ENCODE peak calls at places on chromosomes 6 and 20, in four cellular contexts. One of them, this sample, is unnamed.

GRCh38 chr6:16769131-16769985 is 8.1 kb upstream of the ATXN1 start:
- DNase-seq in K562: peak
- DNase-seq in HepG2: peak
- DNase-seq in GM12878: no peak
- DNase-seq in this sample: no peak

GRCh38 chr6:159665868-159666635 is 27.0 kb downstream of the SOD2 start:
- DNase-seq in K562: no peak
- DNase-seq in HepG2: no peak
- DNase-seq in GM12878: no peak
- DNase-seq in this sample: no peak

GRCh38 chr20:20037960-20038359 is 14.3 kb downstream of the CRNKL1 start:
- DNase-seq in K562: no peak
- DNase-seq in HepG2: no peak
- DNase-seq in GM12878: no peak
- DNase-seq in this sample: no peak

GRCh38 chr20:46307139-46307998 is 929 bp downstream of the CDH22 start:
- DNase-seq in K562: peak
- DNase-seq in HepG2: peak
- DNase-seq in GM12878: no peak
- DNase-seq in this sample: peak

GRCh38 chr6:16933532-16933931 is 168.3 kb upstream of the STMND1 start:
- DNase-seq in K562: no peak
- DNase-seq in HepG2: no peak
- DNase-seq in GM12878: no peak
- DNase-seq in this sample: no peak

GRCh38 chr20:37987602-37988290 is 45.5 kb downstream of the TTI1 start:
- DNase-seq in K562: no peak
- DNase-seq in HepG2: no peak
- DNase-seq in GM12878: no peak
- DNase-seq in this sample: no peak

GRCh38 chr20:45445805-45446562 is 23.6 kb upstream of the WFDC2 start:
- DNase-seq in K562: peak
- DNase-seq in HepG2: peak
- DNase-seq in GM12878: no peak
- DNase-seq in this sample: no peak

GRCh38 chr6:128456510-128457244 is 63.7 kb downstream of the PTPRK start:
- DNase-seq in K562: no peak
- DNase-seq in HepG2: peak
- DNase-seq in GM12878: no peak
- DNase-seq in this sample: no peak

GRCh38 chr20:17571153-17571527 is 1.3 kb downstream of the DSTN start:
- DNase-seq in K562: no peak
- DNase-seq in HepG2: no peak
- DNase-seq in GM12878: no peak
- DNase-seq in this sample: no peak

GRCh38 chr6:39312912-39313525 is 1.2 kb downstream of the KCNK17 start:
- DNase-seq in K562: no peak
- DNase-seq in HepG2: no peak
- DNase-seq in GM12878: no peak
- DNase-seq in this sample: no peak

GRCh38 chr20:2385026-2385425 is 4.3 kb downstream of the TGM6 start:
- DNase-seq in K562: no peak
- DNase-seq in HepG2: no peak
- DNase-seq in GM12878: no peak
- DNase-seq in this sample: no peak

GRCh38 chr6:18259675-18260447 is 4.5 kb downstream of the DEK start:
- DNase-seq in K562: no peak
- DNase-seq in HepG2: no peak
- DNase-seq in GM12878: no peak
- DNase-seq in this sample: no peak

GRCh38 chr6:71489736-71490135 is 201.1 kb downstream of the OGFRL1 start:
- DNase-seq in K562: no peak
- DNase-seq in HepG2: peak
- DNase-seq in GM12878: no peak
- DNase-seq in this sample: no peak

GRCh38 chr6:5214570-5215052 is 46.1 kb downstream of the LYRM4 start:
- DNase-seq in K562: peak
- DNase-seq in HepG2: peak
- DNase-seq in GM12878: no peak
- DNase-seq in this sample: peak

GRCh38 chr6:138328210-138328609 is 49.5 kb upstream of the SMIM28 start:
- DNase-seq in K562: no peak
- DNase-seq in HepG2: no peak
- DNase-seq in GM12878: no peak
- DNase-seq in this sample: no peak
- TF ChIP-seq MAX in K562: no peak
- TF ChIP-seq MAX in HepG2: no peak
- TF ChIP-seq MAX in GM12878: no peak
- TF ChIP-seq MAX in this sample: no peak

GRCh38 chr20:61849822-61850221 is 215.9 kb downstream of the TAF4 start:
- DNase-seq in K562: no peak
- DNase-seq in HepG2: no peak
- DNase-seq in GM12878: no peak
- DNase-seq in this sample: no peak
- H3K4me2 ChIP-seq in K562: no peak
- H3K4me2 ChIP-seq in HepG2: no peak
- H3K4me2 ChIP-seq in GM12878: no peak
- H3K4me2 ChIP-seq in this sample: no peak

GRCh38 chr6:6217838-6218237 is 102.6 kb downstream of the F13A1 start:
- DNase-seq in K562: no peak
- DNase-seq in HepG2: no peak
- DNase-seq in GM12878: no peak
- DNase-seq in this sample: no peak
- TF ChIP-seq BRCA1 in K562: no peak
- TF ChIP-seq BRCA1 in HepG2: no peak
- TF ChIP-seq BRCA1 in GM12878: no peak
- TF ChIP-seq BRCA1 in this sample: no peak

GRCh38 chr20:59807909-59808728 is 125.3 kb downstream of the SYCP2 start:
- DNase-seq in K562: no peak
- DNase-seq in HepG2: no peak
- DNase-seq in GM12878: no peak
- DNase-seq in this sample: no peak

GRCh38 chr20:59811681-59812171 is 121.7 kb downstream of the SYCP2 start:
- DNase-seq in K562: no peak
- DNase-seq in HepG2: no peak
- DNase-seq in GM12878: no peak
- DNase-seq in this sample: no peak

GRCh38 chr20:59808729-59809381 is 124.6 kb downstream of the SYCP2 start:
- DNase-seq in K562: no peak
- DNase-seq in HepG2: no peak
- DNase-seq in GM12878: no peak
- DNase-seq in this sample: no peak

GRCh38 chr20:59810376-59811187 is 122.9 kb downstream of the SYCP2 start:
- DNase-seq in K562: peak
- DNase-seq in HepG2: no peak
- DNase-seq in GM12878: no peak
- DNase-seq in this sample: no peak

DNA sequence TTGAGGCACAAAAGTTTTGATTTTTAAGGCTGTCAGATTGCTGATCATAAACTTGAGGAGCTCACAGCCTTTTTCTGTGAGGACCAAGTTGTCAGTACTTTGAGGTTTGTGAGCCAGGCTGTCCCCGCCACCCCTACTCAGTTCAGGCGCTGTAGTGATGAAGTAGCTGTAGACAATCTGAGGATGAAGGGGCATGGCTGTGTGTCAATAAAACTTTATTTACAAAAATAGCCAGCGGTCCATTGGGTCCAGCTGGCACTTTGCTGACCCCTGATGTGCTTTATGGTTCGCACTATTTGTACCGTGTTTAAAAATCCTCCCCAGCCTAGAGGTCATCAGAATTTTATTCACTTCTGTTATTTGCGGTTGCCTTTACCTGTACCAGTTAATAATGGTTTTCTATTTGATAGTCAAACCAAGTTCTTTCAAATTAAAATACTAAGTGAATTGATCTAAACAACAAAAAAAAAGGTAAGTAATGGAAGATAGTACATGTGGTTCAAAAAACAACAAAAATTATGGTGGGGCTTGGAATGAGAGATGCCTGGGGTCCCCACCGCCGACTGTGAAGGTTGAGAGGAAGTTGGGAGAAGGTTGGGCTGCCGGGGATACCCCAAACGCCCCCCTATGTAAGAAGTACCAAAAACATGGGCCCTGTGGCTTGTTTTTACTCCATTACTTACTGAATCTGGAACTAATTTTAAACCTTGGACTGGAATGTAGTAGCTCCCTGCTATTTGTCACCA is 123.6 kb downstream of the SYCP2 start:
- DNase-seq in K562: no peak
- DNase-seq in HepG2: no peak
- DNase-seq in GM12878: no peak
- DNase-seq in this sample: no peak
- TF ChIP-seq MAX in K562: no peak
- TF ChIP-seq MAX in HepG2: no peak
- TF ChIP-seq MAX in GM12878: no peak
- TF ChIP-seq MAX in this sample: no peak

DNA sequence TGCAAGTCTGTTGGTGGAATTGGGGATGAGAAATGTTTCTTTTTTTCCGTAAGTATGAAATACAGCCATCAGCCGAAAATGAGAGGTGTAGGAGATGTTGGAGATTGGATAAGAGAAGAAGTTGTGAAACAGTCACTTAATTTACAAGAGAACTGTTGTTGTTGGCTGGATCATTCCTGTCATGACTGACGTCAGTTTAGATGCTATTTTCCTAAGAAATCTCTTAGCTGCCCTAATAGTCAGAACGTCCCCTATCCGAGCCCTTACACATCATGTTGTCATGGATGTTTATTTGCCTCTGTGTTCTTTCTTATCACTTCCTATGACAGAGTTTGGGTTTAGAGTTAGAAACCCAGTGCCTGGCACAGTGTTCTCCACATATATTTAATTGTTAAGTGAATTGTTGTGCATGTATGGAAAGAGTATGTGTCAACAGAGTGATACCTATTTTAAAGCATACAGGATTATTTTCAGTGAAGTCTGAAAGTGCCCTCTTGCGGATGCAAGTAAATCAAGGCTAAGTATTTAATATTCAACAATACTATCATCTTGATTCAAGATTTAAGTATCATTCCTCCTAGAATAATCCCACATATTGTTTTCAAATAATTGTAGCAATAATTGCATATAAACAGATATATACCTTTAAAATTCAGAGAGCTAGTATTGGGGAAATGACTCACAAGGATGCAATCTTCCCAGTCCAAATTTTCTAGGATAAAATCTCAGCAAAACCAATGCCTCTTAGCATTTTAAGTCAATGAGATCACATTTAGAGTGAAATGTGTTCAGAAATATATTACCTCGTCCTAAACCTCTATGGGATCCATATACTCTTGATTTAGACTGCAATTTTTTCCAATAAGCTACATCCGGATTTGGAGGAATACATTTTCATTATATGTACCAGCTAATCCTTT is 309.9 kb upstream of the NOX3 start:
- DNase-seq in K562: no peak
- DNase-seq in HepG2: peak
- DNase-seq in GM12878: no peak
- DNase-seq in this sample: no peak
- H3K4me2 ChIP-seq in K562: no peak
- H3K4me2 ChIP-seq in HepG2: no peak
- H3K4me2 ChIP-seq in GM12878: no peak
- H3K4me2 ChIP-seq in this sample: no peak

This sample was measured in H1.